ENCODE peak calls at places on chromosomes 11 and 22, in four cellular contexts. One of them, this sample, is unnamed.

GRCh38 chr11:15770798-15771414 is 585.4 kb downstream of the SOX6 start:
- DNase-seq in HCT116: peak
- DNase-seq in PC-3: no peak
- DNase-seq in trophoblast cell: peak
- DNase-seq in this sample: no peak

GRCh38 chr11:118055966-118056365 is 20.9 kb upstream of the TMPRSS4 start:
- DNase-seq in PC-3: no peak
- DNase-seq in trophoblast cell: no peak
- DNase-seq in HCT116: no peak
- DNase-seq in this sample: no peak

GRCh38 chr11:57667065-57667714 is 724 bp upstream of the ZDHHC5 start:
- DNase-seq in PC-3: peak
- DNase-seq in HCT116: peak
- DNase-seq in trophoblast cell: peak
- DNase-seq in this sample: peak

GRCh38 chr11:61454520-61454919 is 24.6 kb downstream of the SDHAF2 start:
- DNase-seq in HCT116: no peak
- DNase-seq in trophoblast cell: no peak
- DNase-seq in PC-3: no peak
- DNase-seq in this sample: no peak

GRCh38 chr11:44673691-44674090 is 53.1 kb upstream of the TSPAN18 start:
- DNase-seq in PC-3: no peak
- DNase-seq in HCT116: no peak
- DNase-seq in trophoblast cell: no peak
- DNase-seq in this sample: no peak

GRCh38 chr22:36022162-36022561 is 6.5 kb downstream of the RBFOX2 start:
- DNase-seq in trophoblast cell: peak
- DNase-seq in HCT116: no peak
- DNase-seq in PC-3: no peak
- DNase-seq in this sample: no peak

GRCh38 chr11:68037481-68038225 is 1.2 kb upstream of the TCIRG1 start:
- DNase-seq in trophoblast cell: no peak
- DNase-seq in PC-3: no peak
- DNase-seq in HCT116: no peak
- DNase-seq in this sample: no peak

GRCh38 chr11:111939836-111940604 is 2.9 kb downstream of the DIXDC1 start:
- DNase-seq in trophoblast cell: peak
- DNase-seq in PC-3: peak
- DNase-seq in HCT116: no peak
- DNase-seq in this sample: peak

GRCh38 chr11:126305699-126306098 is 1.8 kb downstream of the DCPS start:
- DNase-seq in trophoblast cell: no peak
- DNase-seq in PC-3: no peak
- DNase-seq in HCT116: no peak
- DNase-seq in this sample: no peak

GRCh38 chr22:42074153-42074750 is at the start of gene PHETA2:
- DNase-seq in PC-3: no peak
- DNase-seq in HCT116: no peak
- DNase-seq in trophoblast cell: peak
- DNase-seq in this sample: no peak

GRCh38 chr11:67640021-67640757 is 626 bp upstream of the TBX10 start:
- DNase-seq in PC-3: peak
- DNase-seq in trophoblast cell: peak
- DNase-seq in HCT116: peak
- DNase-seq in this sample: no peak

GRCh38 chr22:27987557-27987956 is 68.5 kb upstream of the PITPNB start:
- DNase-seq in HCT116: no peak
- DNase-seq in trophoblast cell: no peak
- DNase-seq in PC-3: no peak
- DNase-seq in this sample: no peak

GRCh38 chr11:1694064-1694845 is 2.7 kb upstream of the KRTAP5-6 start:
- DNase-seq in HCT116: peak
- DNase-seq in PC-3: peak
- DNase-seq in trophoblast cell: peak
- DNase-seq in this sample: no peak

GRCh38 chr11:15958939-15959338 is 397.4 kb downstream of the SOX6 start:
- DNase-seq in HCT116: no peak
- DNase-seq in PC-3: no peak
- DNase-seq in trophoblast cell: no peak
- DNase-seq in this sample: no peak

GRCh38 chr22:46758867-46759290 is 3.6 kb upstream of the TBC1D22A start:
- DNase-seq in HCT116: peak
- DNase-seq in PC-3: peak
- DNase-seq in trophoblast cell: peak
- DNase-seq in this sample: peak

GRCh38 chr22:22928666-22929380 is 41.2 kb downstream of the IGLL5 start:
- DNase-seq in PC-3: peak
- DNase-seq in HCT116: no peak
- DNase-seq in trophoblast cell: peak
- DNase-seq in this sample: peak

GRCh38 chr22:44842417-44842816 is 90.0 kb downstream of the ARHGAP8 start:
- DNase-seq in PC-3: no peak
- DNase-seq in trophoblast cell: no peak
- DNase-seq in HCT116: no peak
- DNase-seq in this sample: no peak

GRCh38 chr22:28750471-28750881 is 8.6 kb downstream of the HSCB start:
- DNase-seq in trophoblast cell: no peak
- DNase-seq in HCT116: no peak
- DNase-seq in PC-3: peak
- DNase-seq in this sample: no peak

GRCh38 chr11:2724653-2725366 is 25.0 kb upstream of the KCNQ1OT1 start:
- DNase-seq in HCT116: no peak
- DNase-seq in PC-3: no peak
- DNase-seq in trophoblast cell: peak
- DNase-seq in this sample: no peak

GRCh38 chr11:61294717-61295595 is at the start of gene VWCE:
- DNase-seq in PC-3: peak
- DNase-seq in HCT116: no peak
- DNase-seq in trophoblast cell: peak
- DNase-seq in this sample: no peak

GRCh38 chr11:112620621-112621394 is 340.4 kb upstream of the NCAM1 start:
- DNase-seq in HCT116: peak
- DNase-seq in PC-3: peak
- DNase-seq in trophoblast cell: peak
- DNase-seq in this sample: no peak

GRCh38 chr22:45781459-45781858 is 109.8 kb downstream of the ATXN10 start:
- DNase-seq in HCT116: no peak
- DNase-seq in trophoblast cell: peak
- DNase-seq in PC-3: no peak
- DNase-seq in this sample: no peak

GRCh38 chr22:44668190-44668885 is 33.7 kb upstream of the PRR5 start:
- DNase-seq in HCT116: no peak
- DNase-seq in PC-3: no peak
- DNase-seq in trophoblast cell: no peak
- DNase-seq in this sample: no peak

GRCh38 chr11:68828155-68828931 is 13.4 kb downstream of the CPT1A start:
- DNase-seq in trophoblast cell: no peak
- DNase-seq in PC-3: no peak
- DNase-seq in HCT116: no peak
- DNase-seq in this sample: no peak

GRCh38 chr11:65415499-65416340 is 6.9 kb upstream of the NEAT1 start:
- DNase-seq in trophoblast cell: no peak
- DNase-seq in PC-3: no peak
- DNase-seq in HCT116: no peak
- DNase-seq in this sample: no peak
- H3K9ac ChIP-seq in trophoblast cell: peak
- H3K9ac ChIP-seq in PC-3: peak
- H3K9ac ChIP-seq in HCT116: peak
- H3K9ac ChIP-seq in this sample: peak

GRCh38 chr11:83054001-83054400 is 17.7 kb downstream of the RAB30 start:
- DNase-seq in trophoblast cell: no peak
- DNase-seq in HCT116: no peak
- DNase-seq in PC-3: no peak
- DNase-seq in this sample: no peak
- H3K9ac ChIP-seq in trophoblast cell: no peak
- H3K9ac ChIP-seq in HCT116: no peak
- H3K9ac ChIP-seq in PC-3: no peak
- H3K9ac ChIP-seq in this sample: no peak

GRCh38 chr11:64122411-64123101 is 43.4 kb downstream of the MACROD1 start:
- DNase-seq in trophoblast cell: no peak
- DNase-seq in HCT116: no peak
- DNase-seq in PC-3: no peak
- DNase-seq in this sample: no peak
- H3K9ac ChIP-seq in trophoblast cell: no peak
- H3K9ac ChIP-seq in HCT116: no peak
- H3K9ac ChIP-seq in PC-3: no peak
- H3K9ac ChIP-seq in this sample: peak

GRCh38 chr11:35040221-35040942 is 98.6 kb upstream of the CD44 start:
- DNase-seq in trophoblast cell: peak
- DNase-seq in HCT116: no peak
- DNase-seq in PC-3: peak
- DNase-seq in this sample: peak
- H3K9ac ChIP-seq in trophoblast cell: no peak
- H3K9ac ChIP-seq in HCT116: peak
- H3K9ac ChIP-seq in PC-3: peak
- H3K9ac ChIP-seq in this sample: peak

DNA sequence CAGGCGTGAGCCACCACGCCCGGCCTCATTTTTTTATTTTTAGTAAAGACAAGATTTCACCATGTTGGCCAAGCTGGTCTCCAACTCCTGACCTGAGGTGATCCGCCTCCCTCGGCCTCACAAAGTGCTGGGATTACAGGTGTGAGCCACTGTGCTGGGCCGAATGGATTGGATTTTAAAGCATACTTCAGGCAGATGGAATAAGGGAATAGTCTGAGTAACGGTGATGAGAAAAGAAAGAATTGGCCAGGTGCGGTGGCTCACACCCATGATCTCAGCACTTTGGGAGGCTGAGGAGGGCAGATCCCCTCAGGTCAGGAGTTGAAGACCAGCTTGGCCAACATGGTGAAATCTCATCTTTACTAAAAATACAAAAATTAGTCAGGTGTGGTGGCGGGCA is 2.1 kb upstream of the CBL start:
- DNase-seq in HCT116: no peak
- DNase-seq in PC-3: no peak
- DNase-seq in trophoblast cell: peak
- DNase-seq in this sample: no peak
- H3K9ac ChIP-seq in HCT116: no peak
- H3K9ac ChIP-seq in PC-3: no peak
- H3K9ac ChIP-seq in trophoblast cell: no peak
- H3K9ac ChIP-seq in this sample: no peak

DNA sequence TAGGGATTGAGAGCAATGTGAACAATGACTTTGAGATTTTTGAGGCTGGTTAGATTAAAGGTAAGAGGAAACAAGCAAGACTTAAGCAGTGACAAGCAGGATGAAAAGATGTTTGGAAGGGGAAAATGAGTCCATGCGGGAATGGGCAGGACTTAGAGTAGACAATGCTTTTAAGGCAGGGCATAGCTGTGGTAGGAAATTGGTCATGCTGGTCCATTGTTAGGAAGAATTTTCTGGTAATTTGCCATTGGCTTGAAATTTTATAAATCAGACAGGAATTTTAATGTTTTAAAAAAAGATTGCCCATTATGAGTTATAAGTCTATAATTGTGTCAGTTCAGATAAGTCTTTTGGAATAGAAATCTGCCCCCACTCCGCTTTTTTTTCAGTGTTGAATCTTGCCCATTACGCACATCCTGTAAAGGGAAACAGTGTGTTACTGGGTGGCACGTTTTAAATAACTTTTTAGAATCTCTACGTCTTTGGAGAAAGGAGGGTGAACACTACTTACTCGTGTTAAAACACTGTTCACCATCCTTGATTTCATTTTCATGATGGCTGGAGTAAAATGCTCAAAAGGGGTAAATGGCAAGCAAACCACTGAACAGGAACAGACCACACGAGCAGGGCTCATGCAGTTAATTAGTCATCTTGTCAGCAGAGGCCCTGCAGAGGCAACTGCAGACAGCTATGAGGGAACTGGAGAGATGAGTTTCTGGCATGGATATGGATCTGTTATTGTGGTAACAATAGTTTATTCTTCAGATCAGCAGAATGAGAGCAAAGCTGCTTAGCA is 25.0 kb downstream of the SWAP70 start:
- DNase-seq in PC-3: peak
- DNase-seq in trophoblast cell: peak
- DNase-seq in HCT116: no peak
- DNase-seq in this sample: no peak
- H3K9ac ChIP-seq in PC-3: no peak
- H3K9ac ChIP-seq in trophoblast cell: no peak
- H3K9ac ChIP-seq in HCT116: no peak
- H3K9ac ChIP-seq in this sample: peak

This sample was measured in keratinocyte.